ENCODE peak calls at places on chromosomes 11 and 22, in six cellular contexts. L is H1, W is K562, S is HL-60, Z is SK-N-SH, O is GM12878. U is an unnamed sample.
A peak's percentile ranks its signal among the peaks of the same experiment; 100 is the strongest.

GRCh38 chr11:134339756-134340155 is 8.0 kb downstream of the GLB1L2 start:
- DNase-seq in L (no peak), Z (no peak), S (no peak), O (no peak), W (no peak), U (no peak)

GRCh38 chr22:46387748-46388147 is 52.2 kb downstream of the TRMU start:
- DNase-seq in Z (no peak), O (no peak), L (no peak), S (no peak), W (no peak), U (no peak)

GRCh38 chr11:107804219-107804618 is 54.4 kb downstream of the SLC35F2 start:
- DNase-seq in W (no peak), L (no peak), S (no peak), Z (no peak), O (no peak), U (no peak)

GRCh38 chr11:72446929-72447753 is 12.8 kb upstream of the CLPB start:
- DNase-seq in L (no peak), Z (peak; percentile 72), W (peak; percentile 61), O (no peak), S (no peak), U (peak; percentile 62)

GRCh38 chr22:48980409-48980808 is 847.3 kb downstream of the BRD1 start:
- DNase-seq in W (no peak), S (no peak), L (no peak), Z (no peak), O (no peak), U (no peak)

GRCh38 chr11:103676413-103676812 is 360.0 kb upstream of the DDI1 start:
- DNase-seq in Z (no peak), O (no peak), W (no peak), L (no peak), S (no peak), U (no peak)

GRCh38 chr11:70090989-70091388 is 12.9 kb downstream of the ANO1 start:
- DNase-seq in O (no peak), L (no peak), S (no peak), W (no peak), Z (no peak), U (no peak)

GRCh38 chr22:49964493-49965290 is 4.1 kb downstream of the PIM3 start:
- DNase-seq in L (no peak), W (no peak), Z (peak; percentile 10), S (no peak), O (no peak), U (no peak)

GRCh38 chr11:82229346-82229745 is 504.3 kb downstream of the FAM181B start:
- DNase-seq in W (no peak), Z (peak; percentile 7), L (no peak), O (no peak), S (no peak), U (peak; percentile 12)

GRCh38 chr11:120210651-120211521 is at the start of gene OAF:
- DNase-seq in L (peak; percentile 58), Z (peak; percentile 90), O (no peak), S (peak; percentile 35), W (peak; percentile 85), U (peak; percentile 86)

GRCh38 chr11:43632171-43632570 is 48.4 kb upstream of the HSD17B12 start:
- DNase-seq in O (no peak), L (no peak), Z (no peak), W (no peak), S (no peak), U (no peak)

GRCh38 chr22:40180403-40180802 is 2.7 kb downstream of the TNRC6B start:
- DNase-seq in L (no peak), Z (no peak), S (no peak), O (no peak), W (no peak), U (no peak)

GRCh38 chr11:95267814-95268213 is 36.8 kb upstream of the SESN3 start:
- DNase-seq in S (no peak), Z (no peak), W (no peak), L (no peak), O (no peak), U (no peak)

GRCh38 chr11:18523079-18523478 is 3.7 kb downstream of the TSG101 start:
- DNase-seq in O (no peak), S (no peak), L (no peak), Z (no peak), W (no peak), U (no peak)

GRCh38 chr11:105054723-105055492 is 9.8 kb upstream of the CARD16 start:
- DNase-seq in O (no peak), S (peak; percentile 42), W (no peak), L (no peak), Z (no peak), U (no peak)

GRCh38 chr11:67057410-67057757 is 737 bp downstream of the RHOD start:
- DNase-seq in W (no peak), L (no peak), S (no peak), Z (no peak), O (no peak), U (no peak)

GRCh38 chr11:47950396-47950795 is 30.0 kb upstream of the PTPRJ start:
- DNase-seq in W (no peak), L (no peak), O (peak; percentile 11), Z (no peak), S (no peak), U (no peak)

GRCh38 chr11:63765688-63766241 is 2.8 kb downstream of the ZFTA start:
- DNase-seq in O (no peak), Z (no peak), W (no peak), S (no peak), L (no peak), U (no peak)

GRCh38 chr22:45376703-45377102 is 36.7 kb downstream of the SMC1B start:
- DNase-seq in W (no peak), L (no peak), S (peak; percentile 28), O (no peak), Z (no peak), U (no peak)

GRCh38 chr11:85953491-85954143 is 98.4 kb downstream of the CCDC83 start:
- DNase-seq in W (no peak), Z (no peak), L (no peak), O (no peak), S (no peak), U (no peak)

GRCh38 chr11:43577566-43578264 is 102.8 kb upstream of the HSD17B12 start:
- DNase-seq in L (no peak), O (no peak), S (no peak), W (no peak), Z (no peak), U (no peak)

GRCh38 chr11:120147094-120147949 is 9.4 kb upstream of the TRIM29 start:
- DNase-seq in W (peak; percentile 1), Z (no peak), L (no peak), O (no peak), S (no peak), U (no peak)

GRCh38 chr11:36122715-36123114 is 166.5 kb downstream of the COMMD9 start:
- DNase-seq in W (no peak), S (no peak), O (no peak), Z (no peak), L (no peak), U (no peak)

GRCh38 chr11:119701591-119702260 is 27.3 kb downstream of the NECTIN1 start:
- DNase-seq in S (no peak), L (no peak), O (no peak), W (no peak), Z (peak; percentile 88), U (no peak)

GRCh38 chr11:15716550-15716949 is 601.8 kb downstream of the INSC start:
- DNase-seq in L (no peak), S (no peak), W (no peak), Z (no peak), O (no peak), U (no peak)

GRCh38 chr22:32528984-32529982 is 54.7 kb downstream of the FBXO7 start:
- DNase-seq in Z (peak; percentile 90), L (peak; percentile 63), W (peak; percentile 76), O (peak; percentile 9), S (peak; percentile 38), U (peak; percentile 91)

GRCh38 chr11:68959465-68960298 is 21.1 kb downstream of the MRGPRD start:
- DNase-seq in Z (peak; percentile 51), O (no peak), W (no peak), S (no peak), L (no peak), U (no peak)

GRCh38 chr11:116553482-116553881 is 219.3 kb downstream of the BUD13 start:
- DNase-seq in O (no peak), S (no peak), L (no peak), W (no peak), Z (no peak), U (no peak)

GRCh38 chr11:111097191-111097590 is 148.3 kb upstream of the POU2AF2 start:
- DNase-seq in O (no peak), S (no peak), W (no peak), L (no peak), Z (no peak), U (peak; percentile 5)

GRCh38 chr11:123707206-123707605 is 34.3 kb downstream of the ZNF202 start:
- DNase-seq in W (no peak), O (no peak), L (no peak), S (no peak), Z (no peak), U (no peak)
- TF ChIP-seq GABPA in W (no peak), O (no peak), L (no peak), S (no peak), Z (no peak), U (no peak)

DNA sequence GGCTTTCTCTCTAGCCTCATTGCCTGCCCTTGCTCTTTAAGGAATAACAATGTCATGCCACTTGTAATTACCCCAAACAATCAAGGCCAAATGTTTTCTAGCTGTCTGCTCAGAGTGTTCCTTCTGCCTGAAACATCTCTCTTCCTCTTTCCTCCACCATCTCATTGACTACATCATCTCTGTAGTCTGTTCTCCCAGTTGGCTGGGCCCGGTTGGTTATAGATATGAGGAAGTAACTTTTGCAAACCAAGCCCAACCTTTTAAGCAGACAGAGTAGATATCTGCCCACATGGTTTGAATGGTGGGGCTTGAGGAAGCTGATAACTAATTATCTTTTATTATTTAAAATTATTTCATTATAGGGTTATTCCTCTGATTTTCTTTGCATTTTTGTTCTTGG is 104.5 kb downstream of the NTM start:
- DNase-seq in Z (no peak), S (no peak), W (no peak), O (no peak), L (no peak), U (no peak)
- TF ChIP-seq GABPA in Z (no peak), S (no peak), W (no peak), O (no peak), L (no peak), U (no peak)

GRCh38 chr11:108891143-108891542 is 226.3 kb downstream of the DDX10 start:
- DNase-seq in O (no peak), Z (no peak), W (no peak), L (no peak), S (no peak), U (no peak)
- TF ChIP-seq GABPA in O (no peak), Z (no peak), W (no peak), L (no peak), S (no peak), U (no peak)

DNA sequence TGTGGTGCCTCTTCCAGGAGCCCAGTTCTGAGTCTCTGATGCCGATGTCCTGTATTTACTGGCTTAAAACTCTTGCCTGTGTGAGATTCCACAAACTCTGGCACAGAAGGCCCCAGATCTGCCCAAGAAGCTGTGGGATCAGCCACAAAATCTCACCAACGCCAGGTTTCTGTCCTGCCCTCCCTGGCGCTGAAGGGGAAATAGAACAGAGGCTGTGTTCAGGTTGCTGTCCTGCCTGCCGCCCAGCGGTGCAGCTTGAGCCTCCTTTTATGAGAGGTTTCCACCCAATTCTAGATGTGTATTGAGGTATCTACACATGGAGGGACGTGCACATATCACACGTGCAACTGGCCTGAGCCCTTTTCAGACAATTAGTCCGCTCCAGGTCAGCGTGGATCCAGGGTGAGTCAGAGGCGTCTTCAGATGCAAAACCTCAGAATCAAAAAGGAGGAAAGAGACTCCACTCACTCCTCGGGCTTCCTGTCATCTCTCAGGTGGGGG is 2.2 kb downstream of the TMEM80 start:
- DNase-seq in S (no peak), L (no peak), Z (no peak), W (no peak), O (no peak), U (no peak)
- TF ChIP-seq GABPA in S (no peak), L (no peak), Z (no peak), W (no peak), O (no peak), U (no peak)

GRCh38 chr22:21923163-21923561 is 29.5 kb downstream of the PPM1F start:
- DNase-seq in O (no peak), Z (no peak), W (no peak), S (no peak), L (no peak), U (no peak)
- TF ChIP-seq GABPA in O (no peak), Z (no peak), W (no peak), S (no peak), L (no peak), U (no peak)